ENCODE peak calls at places on chromosomes 2 and 18, in five cellular contexts. E is mammary epithelial cell, K is endodermal cell, X is IMR-90, L is adipocyte. P is an unnamed sample. For H3K4me1, the result is how much of the 10 kb centered on the place peaks cover.

GRCh38 chr2:138201326-138201725 is 237.1 kb downstream of the HNMT start:
- DNase-seq in E (peak), K (no peak), X (peak), L (no peak), P (peak)

GRCh38 chr2:114499101-114499500 is 56.7 kb downstream of the DPP10 start:
- DNase-seq in E (no peak), K (no peak), X (no peak), L (no peak), P (no peak)

GRCh38 chr18:50429207-50429948 is 54.5 kb downstream of the SKA1 start:
- DNase-seq in E (no peak), K (no peak), X (peak), L (peak), P (no peak)

GRCh38 chr2:10495311-10495987 is 47.3 kb upstream of the ODC1 start:
- DNase-seq in E (no peak), K (no peak), X (no peak), L (no peak), P (no peak)

GRCh38 chr2:59025157-59025757 is 784.1 kb upstream of the FANCL start:
- DNase-seq in E (peak), K (peak), X (peak), L (peak), P (no peak)

GRCh38 chr2:105541189-105542050 is 142.6 kb upstream of the FHL2 start:
- DNase-seq in E (peak), K (no peak), X (no peak), L (no peak), P (no peak)

GRCh38 chr2:30115141-30115980 is 31.4 kb upstream of the YPEL5 start:
- DNase-seq in E (peak), K (peak), X (peak), L (peak), P (peak)

GRCh38 chr2:188784269-188784762 is 189.9 kb upstream of the COL3A1 start:
- DNase-seq in E (no peak), K (no peak), X (no peak), L (no peak), P (no peak)

GRCh38 chr2:48249631-48250473 is 280.1 kb upstream of the STON1 start:
- DNase-seq in E (peak), K (no peak), X (peak), L (peak), P (peak)

GRCh38 chr2:229714736-229715541 is 584 bp upstream of the DNER start:
- DNase-seq in E (peak), K (peak), X (peak), L (peak), P (peak)

GRCh38 chr2:146278881-146279280 is 1565.9 kb upstream of the ACVR2A start:
- DNase-seq in E (no peak), K (no peak), X (no peak), L (no peak), P (peak)

GRCh38 chr2:39547811-39548719 is 111.0 kb upstream of the MAP4K3 start:
- DNase-seq in E (peak), K (no peak), X (peak), L (peak), P (peak)

GRCh38 chr2:73423913-73424312 is 38.3 kb downstream of the ALMS1 start:
- DNase-seq in E (no peak), K (no peak), X (no peak), L (no peak), P (no peak)
- H3K4me1 ChIP-seq in E (under half), K (under half), X (under half), L (under half), P (under half)

DNA sequence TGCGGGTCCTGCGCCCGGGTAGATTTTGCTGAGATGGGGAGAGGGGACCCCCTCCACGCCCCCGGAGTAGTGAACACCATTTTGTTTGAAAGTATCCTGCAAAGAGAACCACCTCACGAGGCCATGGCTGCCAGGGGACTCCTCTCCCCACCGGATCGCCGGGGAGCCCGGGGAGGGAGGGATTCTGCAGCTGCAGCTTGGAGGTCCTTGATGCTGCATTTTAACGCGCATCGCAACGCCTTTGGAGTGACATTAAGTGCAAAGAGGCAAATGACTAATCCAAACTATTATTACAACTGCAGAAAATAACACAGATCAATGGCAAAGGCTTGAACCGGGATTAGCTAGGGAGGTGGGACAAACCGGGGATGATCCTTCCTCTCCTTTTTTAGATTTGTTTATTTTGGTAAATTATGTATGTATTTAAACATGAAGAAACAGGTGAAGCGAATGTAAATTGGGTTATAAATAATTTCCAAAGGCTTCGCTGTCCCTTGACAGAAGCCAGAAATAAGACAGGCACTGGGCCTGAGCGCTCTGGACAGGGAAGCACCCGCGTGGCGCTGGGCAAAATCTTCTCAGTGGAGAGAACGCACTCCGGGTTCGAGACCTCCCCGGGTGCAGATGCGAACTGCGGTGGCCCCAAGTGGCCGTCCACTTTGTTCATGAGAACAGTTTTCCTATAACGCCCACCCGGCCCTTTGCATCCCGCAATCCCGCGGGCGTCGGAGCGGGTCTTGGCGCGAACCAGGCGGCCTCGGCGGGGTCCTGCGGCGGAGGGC is 860 bp upstream of the DPYSL5 start:
- DNase-seq in E (no peak), K (no peak), X (no peak), L (no peak), P (no peak)
- H3K9ac ChIP-seq in E (no peak), K (peak), X (no peak), L (no peak), P (no peak)

DNA sequence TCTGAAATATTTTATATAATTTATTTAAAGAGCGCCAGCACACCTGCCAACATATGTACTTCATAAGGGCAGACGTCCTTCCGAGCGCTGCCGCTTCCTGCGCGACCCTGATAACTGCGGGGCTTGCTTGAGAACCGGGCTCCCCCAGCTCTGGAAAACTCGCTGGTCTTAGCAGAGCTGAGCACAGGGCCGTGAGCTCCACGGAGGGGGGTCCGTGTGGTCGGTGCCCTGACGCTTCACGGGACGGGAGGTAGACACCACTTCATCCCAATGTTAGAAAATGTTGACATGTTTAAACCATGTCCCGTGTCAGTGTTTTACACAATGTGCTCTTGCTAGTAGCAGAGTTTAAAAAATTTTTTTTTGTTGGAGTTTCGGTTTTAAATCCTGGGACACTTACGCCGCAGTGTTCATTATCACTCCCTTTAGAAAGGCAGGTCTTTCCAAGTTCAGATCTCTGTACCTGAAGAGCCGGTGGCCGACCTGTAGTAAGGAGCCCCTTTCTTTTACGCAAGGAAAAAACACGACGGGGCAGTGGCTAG is 1.6 kb downstream of the NFATC1 start:
- DNase-seq in E (no peak), K (no peak), X (no peak), L (no peak), P (no peak)
- H3K4me3 ChIP-seq in E (no peak), K (peak), X (no peak), L (no peak), P (no peak)

DNA sequence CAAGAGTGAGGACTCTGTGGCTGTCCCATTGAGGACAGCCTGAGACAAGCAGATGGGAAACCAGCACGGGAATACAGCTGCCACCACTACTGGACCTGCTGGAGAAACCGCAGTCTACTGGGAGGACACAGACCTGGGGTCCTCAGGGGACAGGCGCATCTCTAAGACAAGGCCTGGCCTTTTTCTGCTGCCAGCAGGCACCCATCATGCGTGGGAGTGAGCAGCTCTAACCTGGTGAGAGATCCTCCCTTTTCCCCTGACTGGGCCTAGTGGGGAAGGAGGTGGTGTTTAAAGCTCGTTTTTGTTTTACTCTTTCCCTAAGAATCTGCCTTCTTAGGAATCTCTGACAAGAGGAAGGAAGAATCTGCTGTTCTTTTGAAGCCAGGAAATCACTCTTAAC is 36.6 kb downstream of the CYRIA start:
- DNase-seq in E (no peak), K (no peak), X (no peak), L (no peak), P (no peak)
- H3K4me1 ChIP-seq in E (under half), K (under half), X (under half), L (under half), P (under half)

DNA sequence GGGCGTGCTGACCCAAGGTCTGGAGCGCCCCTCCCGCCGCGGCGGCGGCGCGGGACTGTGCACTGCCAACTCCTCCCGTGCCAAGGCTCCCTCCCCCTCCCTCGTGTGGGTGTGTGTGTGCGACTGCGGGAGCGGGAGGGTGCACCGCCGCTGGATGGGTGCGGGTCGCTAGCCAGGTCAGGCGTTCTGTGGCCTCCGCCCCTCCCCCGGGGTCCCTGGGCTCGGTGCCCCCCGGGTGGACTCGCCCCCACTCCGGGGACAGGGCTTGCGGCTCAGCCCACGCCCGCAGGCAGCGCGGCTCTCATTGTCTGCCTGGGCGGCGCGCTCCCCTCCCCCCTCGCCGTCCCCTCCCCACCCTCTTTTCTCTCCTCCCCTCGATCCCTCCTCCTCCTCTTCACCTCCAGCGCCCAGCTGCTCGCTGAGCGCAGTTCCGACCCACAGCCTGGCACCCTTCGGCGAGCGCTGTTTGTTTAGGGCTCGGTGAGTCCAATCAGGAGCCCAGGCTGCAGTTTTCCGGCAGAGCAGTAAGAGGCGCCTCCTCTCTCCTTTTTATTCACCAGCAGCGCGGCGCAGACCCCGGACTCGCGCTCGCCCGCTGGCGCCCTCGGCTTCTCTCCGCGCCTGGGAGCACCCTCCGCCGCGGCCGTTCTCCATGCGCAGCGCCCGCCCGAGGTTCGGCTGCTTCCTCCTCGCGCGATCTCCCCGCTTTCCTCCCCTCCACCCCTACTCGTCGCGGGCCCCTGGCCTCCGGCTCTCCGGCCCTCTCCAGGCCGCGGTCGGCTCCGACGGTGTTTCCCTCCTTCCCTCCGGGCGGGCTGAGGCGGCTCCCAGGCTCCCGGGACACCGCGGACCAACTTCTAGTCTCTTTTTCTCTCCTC is at the start of gene GATA6:
- DNase-seq in E (peak), K (peak), X (peak), L (peak), P (peak)
- H3K9ac ChIP-seq in E (peak), K (peak), X (peak), L (peak), P (peak)

DNA sequence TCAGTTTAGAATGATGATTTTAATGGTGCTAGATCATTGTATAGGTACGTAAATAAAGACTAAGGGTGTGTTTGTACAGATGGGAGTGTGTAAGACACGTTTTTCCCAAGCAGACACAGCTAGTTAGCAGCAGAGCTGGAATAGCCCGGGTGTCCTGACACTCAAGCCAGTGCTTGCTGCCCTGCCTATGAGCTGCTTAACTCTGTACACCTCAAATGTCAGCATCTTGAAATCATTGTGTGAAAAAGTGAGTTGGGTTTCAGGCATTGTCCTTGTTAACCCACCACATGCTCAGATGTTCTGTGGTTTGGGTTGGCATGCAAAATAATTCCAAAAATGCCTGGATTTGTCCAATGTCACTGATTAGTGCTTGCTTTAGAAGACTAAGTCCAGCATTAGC is 13.0 kb upstream of the TET3 start:
- DNase-seq in E (no peak), K (no peak), X (no peak), L (peak), P (no peak)
- H3K4me3 ChIP-seq in E (no peak), K (no peak), X (no peak), L (no peak), P (no peak)

P was measured in astrocyte.